ENCODE peak calls at places on chromosomes 16 and 17, in six cellular contexts. H, K, C, U, T and R are unnamed samples.
A peak's percentile ranks its signal among the peaks of the same experiment; 100 is the strongest.

GRCh38 chr16:85332175-85332574 is 219.9 kb upstream of the CIBAR2 start:
- DNase-seq in H (no peak), K (no peak), C (no peak), U (no peak), T (no peak), R (no peak)

GRCh38 chr17:31390748-31391495 is 553 bp upstream of the RAB11FIP4 start:
- DNase-seq in H (no peak), K (no peak), C (peak; percentile 70), U (no peak), T (no peak), R (no peak)

GRCh38 chr16:66228791-66229190 is 137.7 kb upstream of the CDH5 start:
- DNase-seq in H (no peak), K (no peak), C (no peak), U (no peak), T (no peak), R (no peak)

GRCh38 chr16:50548659-50549560 is 714 bp downstream of the NKD1 start:
- DNase-seq in H (peak; percentile 19), K (no peak), C (no peak), U (peak; percentile 74), T (no peak), R (no peak)

GRCh38 chr16:79395631-79396030 is 204.9 kb downstream of the MAF start:
- DNase-seq in H (no peak), K (no peak), C (no peak), U (no peak), T (no peak), R (no peak)

GRCh38 chr17:2192367-2193028 is 111.1 kb downstream of the SMG6 start:
- DNase-seq in H (peak; percentile 8), K (no peak), C (no peak), U (peak; percentile 30), T (peak; percentile 72), R (peak; percentile 1)

GRCh38 chr16:56876048-56876447 is 11.0 kb downstream of the SLC12A3 start:
- DNase-seq in H (no peak), K (no peak), C (no peak), U (no peak), T (no peak), R (no peak)

GRCh38 chr16:48629016-48629415 is 19.0 kb upstream of the N4BP1 start:
- DNase-seq in H (no peak), K (no peak), C (peak; percentile 13), U (no peak), T (no peak), R (no peak)

GRCh38 chr17:83075270-83075880 is 4.0 kb upstream of the METRNL start:
- DNase-seq in H (no peak), K (no peak), C (no peak), U (no peak), T (no peak), R (no peak)

GRCh38 chr17:70527364-70527888 is 358.1 kb downstream of the KCNJ2 start:
- DNase-seq in H (no peak), K (no peak), C (no peak), U (no peak), T (no peak), R (peak; percentile 84)

GRCh38 chr17:77927777-77928518 is 30.6 kb upstream of the TNRC6C start:
- DNase-seq in H (no peak), K (no peak), C (no peak), U (peak; percentile 74), T (no peak), R (no peak)

GRCh38 chr16:64858076-64858475 is 263.8 kb downstream of the CDH11 start:
- DNase-seq in H (no peak), K (no peak), C (no peak), U (no peak), T (no peak), R (no peak)

GRCh38 chr17:10226930-10227695 is 28.7 kb upstream of the GAS7 start:
- DNase-seq in H (peak; percentile 58), K (peak; percentile 16), C (peak; percentile 92), U (peak; percentile 65), T (no peak), R (peak; percentile 34)

DNA sequence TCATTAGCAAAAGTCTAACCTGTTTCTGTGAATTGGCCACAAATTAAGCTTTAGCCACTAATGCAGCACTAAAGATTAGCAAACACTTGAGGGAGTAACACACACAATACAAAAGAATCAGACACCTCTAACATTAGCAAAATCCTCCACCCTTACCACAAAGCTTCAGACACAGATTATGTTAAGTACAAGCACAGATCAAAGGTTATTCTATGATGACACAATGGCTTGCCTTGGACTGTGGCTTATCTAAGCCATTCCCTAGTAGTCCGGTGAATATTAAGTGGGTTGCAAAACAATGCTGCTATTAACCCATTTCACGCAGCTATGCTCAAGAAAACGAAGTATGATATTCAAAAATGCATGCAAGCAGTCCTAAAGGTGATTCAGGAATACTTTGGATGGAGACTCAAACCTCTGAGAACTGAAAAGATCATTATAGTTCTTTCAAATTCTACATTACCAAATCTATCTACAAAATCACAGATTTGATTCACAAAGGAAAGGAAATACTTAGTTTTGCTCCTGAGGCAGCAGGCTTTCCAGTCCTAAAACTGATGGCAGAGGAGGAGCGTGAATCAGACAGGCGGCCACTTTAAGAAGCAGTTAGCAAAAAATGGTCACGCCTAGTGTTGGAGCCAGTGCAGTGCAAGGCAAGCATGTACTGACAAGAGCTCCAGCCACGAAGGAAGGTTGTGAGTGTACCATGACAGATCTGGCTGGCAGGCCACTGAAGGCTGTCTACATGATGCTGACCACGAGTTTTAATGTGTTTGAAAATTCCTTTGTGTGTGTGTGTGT is 67.2 kb downstream of the PARN start:
- DNase-seq in H (no peak), K (peak; percentile 99), C (no peak), U (no peak), T (no peak), R (no peak)
- H3K27me3 ChIP-seq in H (no peaks in the 10 kb centered on the region), K (no peaks in the 10 kb centered on the region), C (no peaks in the 10 kb centered on the region), U (no peaks in the 10 kb centered on the region), T (no peaks in the 10 kb centered on the region), R (no peaks in the 10 kb centered on the region)

GRCh38 chr16:5850632-5851175 is 753.1 kb upstream of the EEF2KMT start:
- DNase-seq in H (no peak), K (no peak), C (no peak), U (no peak), T (no peak), R (no peak)
- TF ChIP-seq GABPA in H (no peak), K (no peak), C (no peak), U (no peak), T (no peak), R (no peak)

GRCh38 chr17:8041249-8041928 is 2.5 kb downstream of the ALOX15B start:
- DNase-seq in H (peak; percentile 38), K (peak; percentile 49), C (no peak), U (peak; percentile 73), T (no peak), R (peak; percentile 74)
- H3K4me3 ChIP-seq in H (no peak overlapping the region), K (no peak overlapping the region), C (no peak overlapping the region), U (no peak overlapping the region), T (no peak overlapping the region), R (no peak overlapping the region)

GRCh38 chr17:34638526-34639260 is 59.3 kb downstream of the TMEM132E start:
- DNase-seq in H (no peak), K (no peak), C (no peak), U (no peak), T (no peak), R (no peak)
- H3K27me3 ChIP-seq in H (peaks cover 6% of the 10 kb centered on the region), K (peaks cover 27% of the 10 kb centered on the region), C (peaks cover 27% of the 10 kb centered on the region), U (no peaks in the 10 kb centered on the region), T (peaks cover 3% of the 10 kb centered on the region), R (peaks cover 17% of the 10 kb centered on the region)

GRCh38 chr16:1153480-1154160 is 714 bp downstream of the CACNA1H start:
- DNase-seq in H (no peak), K (no peak), C (no peak), U (no peak), T (no peak), R (no peak)

GRCh38 chr16:1151424-1152122 is 1.3 kb upstream of the CACNA1H start:
- DNase-seq in H (no peak), K (no peak), C (no peak), U (no peak), T (no peak), R (no peak)

GRCh38 chr16:1150511-1150982 is 2.4 kb upstream of the CACNA1H start:
- DNase-seq in H (peak; percentile 59), K (peak; percentile 40), C (peak; percentile 74), U (no peak), T (no peak), R (peak; percentile 7)

GRCh38 chr16:1152651-1153259 is at the start of gene CACNA1H:
- DNase-seq in H (peak; percentile 95), K (no peak), C (peak; percentile 81), U (peak; percentile 86), T (no peak), R (no peak)

GRCh38 chr16:1152123-1152638 is 725 bp upstream of the CACNA1H start:
- DNase-seq in H (no peak), K (no peak), C (peak; percentile 69), U (no peak), T (no peak), R (no peak)
- TF ChIP-seq GABPA in H (no peak), K (no peak), C (no peak), U (no peak), T (no peak), R (no peak)

GRCh38 chr17:11545002-11545401 is 53.3 kb upstream of the DNAH9 start:
- DNase-seq in H (no peak), K (no peak), C (no peak), U (no peak), T (no peak), R (no peak)

GRCh38 chr17:11550431-11550830 is 47.8 kb upstream of the DNAH9 start:
- DNase-seq in H (no peak), K (no peak), C (no peak), U (no peak), T (no peak), R (no peak)

GRCh38 chr17:11548398-11548797 is 49.9 kb upstream of the DNAH9 start:
- DNase-seq in H (no peak), K (no peak), C (no peak), U (no peak), T (no peak), R (no peak)

GRCh38 chr17:11551442-11551841 is 46.8 kb upstream of the DNAH9 start:
- DNase-seq in H (no peak), K (no peak), C (no peak), U (no peak), T (no peak), R (no peak)

GRCh38 chr17:11545696-11546095 is 52.6 kb upstream of the DNAH9 start:
- DNase-seq in H (no peak), K (no peak), C (no peak), U (no peak), T (no peak), R (no peak)
- H3K4me3 ChIP-seq in H (no peak overlapping the region), K (no peak overlapping the region), C (no peak overlapping the region), U (no peak overlapping the region), T (no peak overlapping the region), R (no peak overlapping the region)

GRCh38 chr17:16937431-16937830 is 34.5 kb downstream of the TNFRSF13B start:
- DNase-seq in H (no peak), K (no peak), C (no peak), U (no peak), T (no peak), R (no peak)
- H3K27me3 ChIP-seq in H (no peaks in the 10 kb centered on the region), K (peaks cover 70% of the 10 kb centered on the region), C (no peaks in the 10 kb centered on the region), U (no peaks in the 10 kb centered on the region), T (no peaks in the 10 kb centered on the region), R (no peaks in the 10 kb centered on the region)